ENCODE peak calls at places on chromosomes 5 and 9, in nine cellular contexts. O, S, C, H, X, U, Y, N and W are unnamed samples.
A peak's percentile ranks its signal among the peaks of the same experiment; 100 is the strongest.

GRCh38 chr5:161585798-161586197 is 39.3 kb upstream of the GABRB2 start:
- DNase-seq in X (no peak), U (no peak), Y (no peak), H (no peak), S (no peak), O (no peak), C (no peak), N (no peak), W (no peak)

GRCh38 chr5:570886-571285 is 41.3 kb upstream of the CEP72 start:
- DNase-seq in U (no peak), Y (no peak), N (no peak), H (no peak), S (no peak), C (no peak), X (no peak), O (no peak), W (no peak)

GRCh38 chr5:157348049-157348400 is 82.1 kb downstream of the CYFIP2 start:
- DNase-seq in Y (no peak), U (no peak), C (no peak), S (no peak), X (no peak), O (no peak), N (no peak), H (no peak), W (no peak)

GRCh38 chr5:150448960-150449490 is 514 bp downstream of the RPS14 start:
- DNase-seq in Y (no peak), H (peak; percentile 38), S (no peak), U (no peak), C (no peak), O (no peak), X (no peak), N (no peak), W (no peak)

GRCh38 chr5:18563853-18564252 is 929.6 kb downstream of the TAF11L14 start:
- DNase-seq in C (no peak), H (no peak), U (no peak), Y (no peak), X (no peak), S (no peak), O (no peak), N (no peak), W (no peak)

GRCh38 chr5:33890147-33890546 is 1.6 kb downstream of the ADAMTS12 start:
- DNase-seq in Y (no peak), O (no peak), S (no peak), H (peak; percentile 22), X (no peak), C (peak; percentile 41), N (no peak), U (no peak), W (no peak)

GRCh38 chr5:150561571-150562295 is 53.8 kb downstream of the NDST1 start:
- DNase-seq in U (no peak), C (no peak), H (no peak), N (no peak), X (no peak), S (no peak), Y (no peak), O (no peak), W (no peak)

GRCh38 chr9:137705443-137705863 is 86.6 kb downstream of the EHMT1 start:
- DNase-seq in Y (no peak), U (no peak), X (no peak), S (no peak), C (no peak), H (no peak), N (no peak), O (peak; percentile 42), W (no peak)

GRCh38 chr5:129378961-129379360 is 81.1 kb upstream of the ADAMTS19 start:
- DNase-seq in O (no peak), S (no peak), N (no peak), X (no peak), U (no peak), H (no peak), C (no peak), Y (no peak), W (no peak)

GRCh38 chr9:32378496-32378895 is 5.9 kb upstream of the ACO1 start:
- DNase-seq in U (no peak), Y (peak; percentile 57), N (peak; percentile 66), C (peak; percentile 81), S (peak; percentile 37), H (peak; percentile 79), O (no peak), X (peak; percentile 52), W (no peak)

GRCh38 chr5:150637245-150638052 is 3.0 kb upstream of the SYNPO start:
- DNase-seq in O (no peak), S (no peak), C (peak; percentile 95), Y (no peak), U (no peak), H (peak; percentile 67), N (peak; percentile 36), X (no peak), W (no peak)

GRCh38 chr5:111585946-111586345 is 73.6 kb upstream of the STARD4 start:
- DNase-seq in N (no peak), Y (no peak), U (no peak), O (no peak), S (no peak), X (no peak), C (no peak), H (no peak), W (no peak)

GRCh38 chr5:142322747-142323479 is 1.9 kb downstream of the SPRY4 start:
- DNase-seq in X (no peak), O (no peak), U (no peak), N (no peak), S (peak; percentile 34), H (peak; percentile 25), Y (peak; percentile 14), C (peak; percentile 69), W (peak; percentile 60)

GRCh38 chr5:88060194-88060593 is 208.5 kb downstream of the TMEM161B start:
- DNase-seq in H (no peak), S (no peak), U (no peak), X (no peak), O (no peak), C (no peak), Y (no peak), N (no peak), W (no peak)

GRCh38 chr9:127773981-127774380 is 4.5 kb downstream of the SH2D3C start:
- DNase-seq in H (no peak), C (no peak), Y (no peak), O (no peak), X (no peak), S (no peak), N (no peak), U (no peak), W (no peak)

GRCh38 chr5:116520706-116521105 is 53.9 kb downstream of the SEMA6A start:
- DNase-seq in N (no peak), C (no peak), O (no peak), U (no peak), X (no peak), Y (no peak), H (no peak), S (no peak), W (no peak)

DNA sequence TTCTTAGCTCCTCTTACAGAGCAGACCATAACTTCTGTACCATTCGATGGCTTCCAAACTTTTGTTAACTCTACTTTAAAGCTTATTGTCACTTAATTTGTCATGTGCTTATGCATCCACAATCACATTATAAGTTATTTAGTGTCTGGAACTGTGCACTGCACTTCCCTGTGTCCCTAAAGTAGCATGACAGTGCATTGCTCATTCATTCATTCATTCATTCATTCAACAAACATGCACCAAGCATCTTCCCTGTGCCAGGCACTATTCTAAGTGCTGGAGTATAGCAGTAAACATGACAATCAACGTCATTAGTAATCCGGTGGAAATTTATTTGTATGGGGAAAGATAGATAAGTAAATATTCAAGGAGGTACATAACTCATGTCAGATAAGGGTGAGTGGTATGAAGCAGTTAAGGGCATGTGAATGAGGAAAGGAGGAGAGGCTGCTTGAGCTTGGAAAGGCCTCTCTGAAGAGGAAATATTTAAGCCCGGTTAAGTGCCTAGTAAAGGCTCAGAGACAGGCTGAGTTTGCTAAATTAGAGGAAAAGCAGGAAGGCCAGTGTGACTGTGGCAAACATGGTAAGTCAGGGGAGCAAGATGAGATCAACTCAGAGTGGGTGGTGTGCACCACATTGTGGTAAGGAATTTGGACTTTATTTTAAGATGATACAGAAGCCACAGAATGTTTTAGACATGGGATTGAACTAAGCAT is 54.3 kb downstream of the TSSK1B start:
- DNase-seq in X (no peak), S (no peak), O (no peak), U (no peak), C (peak; percentile 30), Y (no peak), H (no peak), N (no peak), W (no peak)
- H3K27me3 ChIP-seq in X (no peaks in the 10 kb centered on the region), S (no peaks in the 10 kb centered on the region), O (no peaks in the 10 kb centered on the region), U (no peaks in the 10 kb centered on the region), C (no peaks in the 10 kb centered on the region), Y (no peaks in the 10 kb centered on the region), H (no peaks in the 10 kb centered on the region), N (no peaks in the 10 kb centered on the region), W (no peaks in the 10 kb centered on the region)

GRCh38 chr5:95216136-95216955 is 68.5 kb downstream of the MCTP1 start:
- DNase-seq in C (no peak), N (no peak), O (no peak), S (no peak), Y (no peak), H (peak; percentile 16), X (no peak), U (no peak), W (no peak)
- H3K27ac ChIP-seq in C (no peak overlapping the region), N (no peak overlapping the region), O (no peak overlapping the region), S (no peak overlapping the region), Y (no peak overlapping the region), H (no peak overlapping the region), X (no peak overlapping the region), U (no peak overlapping the region), W (no peak overlapping the region)

GRCh38 chr9:116284518-116284917 is 130.9 kb downstream of the PAPPA start:
- DNase-seq in X (no peak), N (no peak), U (no peak), C (no peak), Y (no peak), S (no peak), H (no peak), O (no peak), W (no peak)

GRCh38 chr9:116286287-116286686 is 132.7 kb downstream of the PAPPA start:
- DNase-seq in N (no peak), X (peak; percentile 77), O (no peak), U (no peak), S (no peak), H (peak; percentile 89), Y (peak; percentile 67), C (no peak), W (no peak)

GRCh38 chr9:116282598-116282997 is 129.0 kb downstream of the PAPPA start:
- DNase-seq in N (no peak), Y (peak; percentile 36), O (no peak), H (peak; percentile 60), U (no peak), C (no peak), S (no peak), X (no peak), W (no peak)

GRCh38 chr9:116287721-116288120 is 134.1 kb downstream of the PAPPA start:
- DNase-seq in O (no peak), S (no peak), X (no peak), U (no peak), Y (no peak), H (no peak), C (peak; percentile 73), N (no peak), W (no peak)

GRCh38 chr9:116285320-116285719 is 131.7 kb downstream of the PAPPA start:
- DNase-seq in Y (no peak), O (no peak), S (no peak), N (no peak), C (no peak), H (peak; percentile 30), X (peak; percentile 63), U (no peak), W (no peak)
- H3K27me3 ChIP-seq in Y (peaks cover 4% of the 10 kb centered on the region), O (no peaks in the 10 kb centered on the region), S (no peaks in the 10 kb centered on the region), N (no peaks in the 10 kb centered on the region), C (no peaks in the 10 kb centered on the region), H (peaks cover 76% of the 10 kb centered on the region), X (peaks cover 27% of the 10 kb centered on the region), U (no peaks in the 10 kb centered on the region), W (no peaks in the 10 kb centered on the region)

GRCh38 chr9:134598884-134599245 is 42.7 kb upstream of the COL5A1 start:
- DNase-seq in X (no peak), U (peak; percentile 2), Y (no peak), S (no peak), H (no peak), O (no peak), C (no peak), N (peak; percentile 9), W (no peak)
- H3K27ac ChIP-seq in X (no peak overlapping the region), U (no peak overlapping the region), Y (no peak overlapping the region), S (no peak overlapping the region), H (no peak overlapping the region), O (no peak overlapping the region), C (no peak overlapping the region), N (no peak overlapping the region), W (no peak overlapping the region)